ENCODE peak calls at places on chromosomes 12 and 14, in nine cellular contexts. R, K, U, J, B, M, N, E and Q are unnamed samples.

GRCh38 chr12:41011939-41012338 is 176.2 kb upstream of the PDZRN4 start:
- DNase-seq in N (no peak), R (no peak), U (no peak), J (no peak), K (no peak), M (no peak), E (peak; percentile 59), B (no peak), Q (no peak)

GRCh38 chr14:68627050-68627867 is 165.6 kb downstream of the ZFP36L1 start:
- DNase-seq in K (no peak), N (no peak), B (peak; percentile 3), M (no peak), R (no peak), U (peak; percentile 15), E (no peak), J (no peak), Q (no peak)

GRCh38 chr12:93937812-93938211 is 210.6 kb upstream of the PLXNC1 start:
- DNase-seq in B (no peak), J (no peak), N (no peak), K (no peak), M (no peak), E (no peak), R (no peak), U (no peak), Q (no peak)

GRCh38 chr12:83826112-83826511 is 1086.5 kb downstream of the SLC6A15 start:
- DNase-seq in M (peak; percentile 9), R (peak; percentile 37), U (peak; percentile 22), J (peak; percentile 11), K (no peak), B (no peak), E (peak; percentile 67), N (peak; percentile 30), Q (peak; percentile 50)

GRCh38 chr12:12929696-12930095 is 22.3 kb downstream of the GPRC5D start:
- DNase-seq in E (no peak), K (no peak), U (no peak), B (no peak), R (no peak), M (no peak), N (no peak), J (no peak), Q (no peak)

GRCh38 chr14:39977198-39977597 is 545.0 kb upstream of the FBXO33 start:
- DNase-seq in M (no peak), U (no peak), N (no peak), R (no peak), J (no peak), B (no peak), E (no peak), K (no peak), Q (no peak)

GRCh38 chr14:93736378-93737014 is 51.8 kb downstream of the PRIMA1 start:
- DNase-seq in N (no peak), U (no peak), E (peak; percentile 47), J (no peak), B (no peak), M (no peak), R (no peak), K (no peak), Q (no peak)

GRCh38 chr12:40502322-40502721 is 189.9 kb upstream of the CNTN1 start:
- DNase-seq in N (no peak), J (no peak), B (no peak), M (no peak), K (no peak), E (no peak), R (no peak), U (no peak), Q (no peak)

GRCh38 chr12:27967551-27968054 is 4.9 kb downstream of the PTHLH start:
- DNase-seq in M (no peak), K (no peak), R (no peak), B (no peak), N (peak; percentile 65), U (no peak), E (no peak), J (no peak), Q (peak; percentile 60)

GRCh38 chr14:64761441-64762043 is 57.3 kb downstream of the PLEKHG3 start:
- DNase-seq in M (no peak), K (no peak), U (no peak), R (no peak), B (no peak), E (no peak), N (no peak), J (no peak), Q (peak; percentile 28)

GRCh38 chr14:80017796-80018195 is 193.5 kb downstream of the DIO2 start:
- DNase-seq in N (no peak), R (no peak), M (no peak), B (no peak), E (no peak), K (no peak), U (no peak), J (no peak), Q (no peak)

GRCh38 chr14:106530423-106531107 is 1004.2 kb downstream of the TMEM121 start:
- DNase-seq in U (no peak), M (no peak), E (peak; percentile 49), B (no peak), K (peak; percentile 46), N (no peak), J (peak; percentile 20), R (no peak), Q (no peak)

GRCh38 chr12:100591979-100592378 is 18.5 kb downstream of the GAS2L3 start:
- DNase-seq in J (no peak), B (no peak), U (no peak), E (peak; percentile 87), K (no peak), R (no peak), N (no peak), M (no peak), Q (no peak)

GRCh38 chr14:22780941-22781605 is 14.6 kb downstream of the OXA1L start:
- DNase-seq in E (no peak), B (no peak), R (no peak), K (no peak), M (no peak), J (no peak), U (no peak), N (no peak), Q (no peak)

GRCh38 chr12:131188131-131189050 is 234.7 kb downstream of the ADGRD1 start:
- DNase-seq in N (no peak), R (no peak), K (no peak), B (no peak), J (no peak), U (no peak), E (no peak), M (no peak), Q (no peak)

GRCh38 chr14:100500128-100500527 is 87.1 kb downstream of the BEGAIN start:
- DNase-seq in K (no peak), M (no peak), J (no peak), U (no peak), E (no peak), N (no peak), B (no peak), R (no peak), Q (no peak)

GRCh38 chr12:27525373-27525772 is 1.4 kb downstream of the PPFIBP1 start:
- DNase-seq in R (no peak), K (no peak), B (no peak), U (peak; percentile 31), E (peak; percentile 51), M (no peak), N (peak; percentile 77), J (no peak), Q (peak; percentile 79)

GRCh38 chr14:74956280-74957072 is 1.1 kb upstream of the PGF start:
- DNase-seq in R (no peak), U (no peak), J (no peak), E (no peak), M (no peak), B (no peak), N (no peak), K (no peak), Q (no peak)

GRCh38 chr12:119835068-119835467 is 42.1 kb downstream of the CIT start:
- DNase-seq in J (no peak), N (peak; percentile 31), K (no peak), M (no peak), U (no peak), R (no peak), E (peak; percentile 8), B (no peak), Q (peak; percentile 8)

GRCh38 chr14:31897581-31898186 is 179.4 kb upstream of the ARHGAP5 start:
- DNase-seq in M (no peak), E (peak; percentile 52), J (no peak), R (no peak), K (peak; percentile 10), U (no peak), B (no peak), N (peak; percentile 71), Q (no peak)

GRCh38 chr12:95996034-95996658 is at the start of gene HAL:
- DNase-seq in N (peak; percentile 34), U (peak; percentile 26), B (no peak), K (peak; percentile 18), R (no peak), E (no peak), J (no peak), M (no peak), Q (no peak)

GRCh38 chr14:54637829-54638446 is 71.0 kb downstream of the SAMD4A start:
- DNase-seq in N (peak; percentile 49), M (no peak), K (no peak), E (no peak), B (no peak), J (no peak), U (no peak), R (no peak), Q (peak; percentile 48)

GRCh38 chr14:94171208-94171607 is 2.9 kb upstream of the PPP4R4 start:
- DNase-seq in N (peak; percentile 34), M (no peak), R (no peak), J (no peak), B (no peak), E (no peak), U (no peak), K (no peak), Q (peak; percentile 49)

GRCh38 chr12:40474630-40475029 is 217.6 kb upstream of the CNTN1 start:
- DNase-seq in U (no peak), E (no peak), R (no peak), M (no peak), K (no peak), N (no peak), J (no peak), B (no peak), Q (no peak)

GRCh38 chr14:75182820-75183219 is 6.4 kb upstream of the TMED10 start:
- DNase-seq in E (peak; percentile 63), U (no peak), N (peak; percentile 87), M (no peak), R (no peak), K (no peak), B (no peak), J (no peak), Q (peak; percentile 79)

GRCh38 chr14:55805250-55805649 is 225.2 kb downstream of the KTN1 start:
- DNase-seq in N (no peak), J (no peak), K (no peak), M (no peak), R (no peak), B (no peak), E (no peak), U (no peak), Q (no peak)

GRCh38 chr12:62260733-62261683 is 804 bp downstream of the USP15 start:
- DNase-seq in E (peak; percentile 37), K (peak; percentile 45), J (peak; percentile 25), R (peak; percentile 2), M (peak; percentile 65), U (peak; percentile 53), N (peak; percentile 30), B (no peak), Q (peak; percentile 48)